ENCODE peak calls at places on chromosome 2, in seven cellular contexts. S, F, Y, A, K, Q and H are unnamed samples.

GRCh38 chr2:223113161-223113560 is 61.2 kb downstream of the KCNE4 start:
- DNase-seq in F (no peak), A (no peak), Y (no peak), S (no peak), K (no peak), Q (no peak), H (no peak)

GRCh38 chr2:84327645-84328249 is 131.3 kb downstream of the SUCLG1 start:
- DNase-seq in Q (no peak), Y (no peak), F (no peak), A (no peak), S (no peak), K (no peak), H (peak)

GRCh38 chr2:12110074-12110473 is 363.6 kb downstream of the LPIN1 start:
- DNase-seq in S (no peak), F (no peak), Q (no peak), Y (no peak), K (no peak), A (no peak), H (no peak)

GRCh38 chr2:241064802-241065354 is 37.2 kb downstream of the MTERF4 start:
- DNase-seq in K (no peak), A (no peak), F (no peak), S (no peak), Y (peak), Q (no peak), H (no peak)

GRCh38 chr2:57677296-57677695 is 369.3 kb upstream of the VRK2 start:
- DNase-seq in Q (no peak), Y (no peak), K (no peak), S (no peak), F (no peak), A (no peak), H (no peak)

GRCh38 chr2:239118675-239119211 is 270.9 kb downstream of the TWIST2 start:
- DNase-seq in Y (peak), K (no peak), A (no peak), S (no peak), Q (no peak), F (no peak), H (no peak)

GRCh38 chr2:67289921-67290371 is 107.2 kb upstream of the ETAA1 start:
- DNase-seq in F (no peak), Y (no peak), S (no peak), Q (no peak), A (no peak), K (peak), H (no peak)

GRCh38 chr2:23377772-23378171 is 7.2 kb upstream of the KLHL29 start:
- DNase-seq in Q (no peak), Y (no peak), K (no peak), A (no peak), F (no peak), S (no peak), H (no peak)

GRCh38 chr2:7983912-7984311 is 697.9 kb upstream of the ID2 start:
- DNase-seq in F (no peak), Q (no peak), K (no peak), A (no peak), S (no peak), Y (no peak), H (no peak)

GRCh38 chr2:141423212-141423611 is 707.6 kb downstream of the LRP1B start:
- DNase-seq in A (no peak), S (no peak), Q (no peak), K (no peak), Y (no peak), F (no peak), H (no peak)

GRCh38 chr2:239940861-239941570 is 84.1 kb downstream of the NDUFA10 start:
- DNase-seq in S (no peak), K (no peak), F (no peak), A (no peak), Y (no peak), Q (no peak), H (no peak)

GRCh38 chr2:208072250-208072892 is 47.0 kb upstream of the PLEKHM3 start:
- DNase-seq in Y (no peak), F (peak), K (peak), Q (peak), A (peak), S (peak), H (no peak)

GRCh38 chr2:55843096-55843991 is 80.2 kb downstream of the EFEMP1 start:
- DNase-seq in F (no peak), A (peak), K (peak), Y (no peak), S (peak), Q (no peak), H (no peak)

GRCh38 chr2:88180594-88181240 is 10.6 kb downstream of the THNSL2 start:
- DNase-seq in S (no peak), F (no peak), A (no peak), Y (no peak), K (peak), Q (no peak), H (no peak)

GRCh38 chr2:175435012-175435411 is 253.5 kb upstream of the ATP5MC3 start:
- DNase-seq in S (no peak), K (no peak), F (no peak), Y (no peak), A (no peak), Q (no peak), H (no peak)

DNA sequence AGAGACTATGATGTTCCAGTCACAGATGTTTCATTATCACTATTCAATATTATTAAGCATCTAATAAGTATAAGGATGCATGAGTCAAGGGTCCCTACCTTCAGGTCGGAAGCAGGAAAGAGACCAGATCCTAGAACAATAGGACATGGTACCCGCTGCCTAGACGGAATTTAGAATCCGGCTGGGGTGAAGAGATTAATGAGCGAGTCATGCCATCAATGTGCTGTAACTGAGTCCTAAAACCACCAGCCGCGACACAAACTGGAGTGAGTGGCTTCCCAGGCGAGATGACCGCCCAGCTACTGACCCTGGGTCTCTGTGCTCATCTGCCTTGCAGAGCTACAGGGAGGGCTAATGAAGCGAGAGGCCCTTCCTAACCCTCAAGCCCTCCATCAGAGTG is 73.6 kb downstream of the DNMT3A start:
- DNase-seq in Q (no peak), F (no peak), A (no peak), S (no peak), Y (no peak), K (no peak), H (no peak)
- H3K4me3 ChIP-seq in Q (no peak), F (no peak), A (no peak), S (no peak), Y (no peak), K (no peak), H (no peak)

DNA sequence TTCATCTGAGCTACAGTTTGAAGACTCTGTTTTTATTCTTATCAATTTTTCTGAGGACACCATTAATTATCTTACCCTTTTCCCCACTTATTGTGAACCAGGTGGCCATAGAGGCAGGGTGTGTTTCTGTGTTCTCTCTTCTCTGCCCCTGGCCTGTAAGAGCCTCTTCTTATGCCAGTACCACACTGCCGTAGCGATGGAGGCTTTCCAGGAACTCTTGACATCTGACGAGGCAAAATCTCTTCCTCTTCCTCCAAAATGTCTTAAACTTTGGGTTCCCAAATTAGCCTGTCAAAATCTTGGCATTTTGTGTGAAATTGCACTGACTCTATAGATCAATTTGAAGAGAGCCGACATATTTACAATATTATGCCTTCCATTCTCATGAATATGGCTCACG is 3.2 kb downstream of the SP140L start:
- DNase-seq in Y (no peak), S (no peak), K (no peak), Q (no peak), A (no peak), F (no peak), H (no peak)
- H3K27ac ChIP-seq in Y (no peak), S (no peak), K (no peak), Q (no peak), A (no peak), F (no peak), H (no peak)

DNA sequence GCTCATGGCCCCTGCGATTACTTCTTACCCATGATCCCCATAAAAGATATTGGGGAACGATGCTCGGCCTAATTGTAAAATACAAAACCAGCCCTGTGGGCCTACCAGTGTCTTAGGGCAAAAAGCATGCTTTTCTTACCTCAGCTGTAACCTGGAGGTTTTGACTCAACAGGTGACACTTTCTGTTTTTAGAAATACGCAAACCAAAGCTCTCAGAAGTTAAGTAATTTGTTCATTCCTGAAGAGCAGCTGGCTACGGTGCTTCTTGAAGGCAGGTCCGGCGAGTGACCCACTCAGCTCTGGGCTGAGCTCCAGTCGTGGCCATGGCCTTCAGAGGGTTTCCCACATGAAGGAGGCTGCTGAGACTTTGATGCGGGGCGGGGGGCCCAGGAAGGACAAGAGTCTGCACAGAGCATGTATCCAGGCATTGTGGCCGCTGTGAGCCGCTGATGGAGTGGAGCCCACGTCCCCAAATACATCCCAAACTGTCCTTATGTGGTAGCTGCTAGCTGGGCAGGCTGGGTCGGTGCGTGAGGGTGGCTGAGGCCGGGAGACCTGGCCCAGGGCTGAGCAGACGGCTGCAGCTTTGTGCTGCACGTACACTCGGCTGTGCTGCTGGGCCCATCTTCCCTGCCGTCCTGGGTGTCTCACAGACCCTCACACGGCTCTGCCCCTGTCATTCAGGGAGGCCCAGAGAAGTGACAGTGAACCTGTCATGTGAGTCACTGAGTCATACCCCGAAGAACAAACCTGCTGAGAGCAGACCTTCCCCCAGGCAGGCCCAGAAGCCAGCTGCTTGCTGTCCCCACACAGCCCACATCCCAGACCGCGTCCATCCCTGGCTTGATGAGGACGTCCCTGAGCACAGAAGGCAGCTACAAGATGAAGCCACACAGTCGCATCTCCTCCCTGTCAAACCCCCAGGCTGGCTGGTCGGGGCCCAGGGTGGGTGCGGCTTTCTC is 34.1 kb downstream of the ITGB1BP1 start:
- DNase-seq in K (no peak), Q (no peak), S (no peak), Y (no peak), F (no peak), A (no peak), H (no peak)
- TF ChIP-seq EP300 in K (no peak), Q (no peak), S (no peak), Y (no peak), F (no peak), A (no peak), H (no peak)

GRCh38 chr2:288002-288742 is at the start of gene ALKAL2:
- DNase-seq in Y (peak), K (no peak), Q (peak), S (no peak), A (peak), F (no peak), H (no peak)
- H3K4me3 ChIP-seq in Y (peak), K (peak), Q (peak), S (no peak), A (peak), F (peak), H (peak)

DNA sequence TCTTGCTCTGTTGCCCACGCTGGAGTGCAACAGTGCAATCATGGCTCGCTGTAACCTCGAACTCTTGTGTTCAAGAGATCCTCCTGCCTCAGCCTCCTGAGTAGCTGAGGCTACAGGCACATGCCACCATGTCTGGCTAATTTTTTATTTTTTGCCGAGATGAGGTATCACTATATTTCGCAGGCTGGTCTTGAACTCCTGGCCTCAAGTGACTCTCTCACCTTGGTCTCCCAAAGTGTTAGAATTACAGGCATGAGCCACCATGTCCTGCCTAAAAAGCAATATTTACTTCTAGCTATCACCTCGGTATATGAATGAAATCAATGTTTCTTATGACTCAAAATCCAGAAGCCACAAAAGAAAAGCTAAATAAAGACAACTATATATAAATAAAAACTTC is 2.2 kb downstream of the BUB1 start:
- DNase-seq in K (no peak), Q (no peak), S (no peak), F (no peak), A (no peak), Y (no peak), H (no peak)
- H3K27ac ChIP-seq in K (peak), Q (peak), S (peak), F (no peak), A (no peak), Y (no peak), H (no peak)

DNA sequence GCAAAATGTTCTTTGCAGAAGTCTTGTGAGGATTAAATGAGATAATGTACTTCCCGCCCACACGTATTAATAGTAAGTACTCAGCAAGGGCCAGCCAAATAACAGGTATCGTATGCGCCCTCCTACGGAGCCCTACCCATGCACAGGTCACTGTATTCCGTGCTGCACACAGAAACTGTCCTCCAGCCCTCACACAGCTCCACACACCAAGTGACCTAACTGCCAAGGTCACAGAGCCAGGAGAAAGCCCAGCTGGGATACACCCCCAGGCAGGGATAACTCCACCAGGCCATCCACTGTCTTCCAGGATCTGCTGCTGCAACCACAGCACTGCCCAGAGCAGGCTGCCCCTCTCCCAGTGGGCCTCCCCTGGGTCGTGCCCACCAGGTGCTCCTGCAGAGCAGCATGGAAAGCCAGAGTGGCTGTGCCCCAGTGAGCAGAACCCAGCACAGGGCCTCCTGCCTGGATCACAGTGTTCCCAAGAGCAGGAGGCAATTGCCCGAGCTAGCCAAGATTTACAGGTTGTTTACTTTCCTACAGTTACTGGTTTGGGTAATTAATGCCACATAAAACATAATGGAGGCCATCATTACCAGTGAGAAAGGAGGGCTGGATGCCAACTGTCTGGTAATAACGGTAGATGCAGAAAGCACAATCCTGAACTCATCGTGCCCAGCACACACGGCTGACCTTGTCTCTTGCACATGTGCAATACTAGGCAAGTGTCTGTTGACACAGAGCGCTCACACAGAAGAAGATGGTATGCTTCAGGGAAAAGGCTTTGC is 24.4 kb downstream of the TFCP2L1 start:
- DNase-seq in K (no peak), Y (no peak), A (peak), F (no peak), Q (peak), S (no peak), H (no peak)
- TF ChIP-seq EP300 in K (no peak), Y (no peak), A (peak), F (no peak), Q (no peak), S (no peak), H (no peak)

GRCh38 chr2:109129356-109129920 is 433 bp downstream of the SH3RF3 start:
- DNase-seq in A (no peak), Q (peak), F (no peak), Y (peak), K (peak), S (no peak), H (no peak)
- H3K4me3 ChIP-seq in A (peak), Q (peak), F (peak), Y (peak), K (peak), S (no peak), H (peak)

GRCh38 chr2:43161650-43162542 is 64.5 kb downstream of the ZFP36L2 start:
- DNase-seq in Q (no peak), S (no peak), K (no peak), A (peak), F (no peak), Y (no peak), H (no peak)

GRCh38 chr2:43164686-43165085 is 61.7 kb downstream of the ZFP36L2 start:
- DNase-seq in Y (no peak), A (no peak), K (no peak), S (no peak), Q (no peak), F (no peak), H (no peak)

GRCh38 chr2:43160778-43161177 is 65.6 kb downstream of the ZFP36L2 start:
- DNase-seq in S (no peak), F (no peak), A (peak), Q (no peak), Y (no peak), K (no peak), H (no peak)

GRCh38 chr2:43165378-43166025 is 60.9 kb downstream of the ZFP36L2 start:
- DNase-seq in A (no peak), F (no peak), K (no peak), Y (no peak), S (no peak), Q (no peak), H (no peak)

DNA sequence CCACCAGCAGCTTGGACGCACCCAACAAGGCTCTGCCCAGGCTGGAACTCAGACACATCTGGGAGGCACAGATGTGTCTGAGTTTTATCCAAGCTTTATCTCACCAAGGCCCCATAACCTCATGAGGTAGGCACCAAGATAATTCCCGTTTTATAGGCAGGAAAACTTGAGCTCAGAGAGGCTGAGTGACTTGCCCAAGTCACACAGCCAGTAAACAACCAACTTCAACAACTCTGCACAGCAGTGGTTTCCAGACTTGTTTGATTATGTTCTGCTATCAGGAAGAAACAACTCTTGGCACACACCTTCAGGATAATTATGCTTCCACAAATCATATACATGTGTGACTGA is 63.1 kb downstream of the ZFP36L2 start:
- DNase-seq in Y (no peak), Q (no peak), K (no peak), A (no peak), F (no peak), S (no peak), H (no peak)
- H3K27ac ChIP-seq in Y (no peak), Q (no peak), K (peak), A (peak), F (no peak), S (no peak), H (no peak)

GRCh38 chr2:68726100-68726499 is 8.5 kb upstream of the ARHGAP25 start:
- DNase-seq in F (no peak), Y (no peak), S (no peak), K (no peak), A (no peak), Q (no peak), H (no peak)
- TF ChIP-seq EP300 in F (no peak), Y (no peak), S (no peak), K (no peak), A (no peak), Q (no peak), H (no peak)